ENCODE peak calls at places on chromosomes 16 and 17, in nine cellular contexts. N is activated CD4-positive, alpha-beta T cell treated with anti-CD3 and anti-CD28 coated beads for 24 hours; T is SK-N-SH; D is AG04449; G is Daoy; A is 8988T; H is tibial nerve; C is NCI-H2081; L is esophagus muscularis mucosa. Z is an unnamed sample.

GRCh38 chr17:14793237-14793636 is 471.9 kb downstream of the PMP22 start:
- DNase-seq in N (no peak), T (no peak), D (peak; percentile 72), G (peak; percentile 58), A (no peak), H (no peak), C (no peak), L (no peak), Z (no peak)

GRCh38 chr17:6517017-6517416 is 39.3 kb downstream of the PITPNM3 start:
- DNase-seq in N (no peak), T (no peak), D (no peak), G (no peak), A (no peak), H (no peak), C (no peak), L (no peak), Z (no peak)

GRCh38 chr16:87166321-87166720 is 150.9 kb downstream of the C16orf95 start:
- DNase-seq in N (no peak), T (no peak), D (no peak), G (no peak), A (no peak), H (no peak), C (no peak), L (no peak), Z (no peak)

GRCh38 chr16:59369523-59369922 is 635.4 kb upstream of the GOT2 start:
- DNase-seq in N (no peak), T (no peak), D (no peak), G (no peak), A (no peak), H (no peak), C (no peak), L (no peak), Z (no peak)

GRCh38 chr16:10103096-10103495 is 79.1 kb downstream of the GRIN2A start:
- DNase-seq in N (no peak), T (no peak), D (no peak), G (peak; percentile 55), A (no peak), H (no peak), C (no peak), L (no peak), Z (no peak)

GRCh38 chr16:8740775-8741355 is 56.6 kb downstream of the TMEM186 start:
- DNase-seq in N (no peak), T (no peak), D (no peak), G (no peak), A (no peak), H (no peak), C (no peak), L (no peak), Z (no peak)

GRCh38 chr17:66567234-66568170 is 265.1 kb downstream of the PRKCA start:
- DNase-seq in N (peak; percentile 76), T (peak; percentile 71), D (peak; percentile 74), G (peak; percentile 83), A (no peak), H (peak; percentile 76), C (peak; percentile 67), L (peak; percentile 94), Z (peak; percentile 82)

GRCh38 chr17:2282297-2282873 is 21.2 kb downstream of the SMG6 start:
- DNase-seq in N (no peak), T (peak; percentile 61), D (peak; percentile 55), G (peak; percentile 55), A (no peak), H (no peak), C (peak; percentile 17), L (no peak), Z (peak; percentile 50)

GRCh38 chr17:79789943-79790804 is 6.7 kb downstream of the CBX8 start:
- DNase-seq in N (no peak), T (peak; percentile 55), D (no peak), G (peak; percentile 58), A (peak; percentile 97), H (no peak), C (no peak), L (no peak), Z (no peak)

GRCh38 chr16:54282202-54282922 is 4.2 kb downstream of the IRX3 start:
- DNase-seq in N (no peak), T (peak; percentile 55), D (no peak), G (peak; percentile 23), A (peak; percentile 99), H (no peak), C (no peak), L (no peak), Z (no peak)

GRCh38 chr17:77843878-77844260 is 114.6 kb upstream of the TNRC6C start:
- DNase-seq in N (no peak), T (no peak), D (no peak), G (no peak), A (no peak), H (no peak), C (no peak), L (no peak), Z (no peak)

GRCh38 chr16:18969050-18969854 is 14.5 kb upstream of the TMC7 start:
- DNase-seq in N (peak; percentile 68), T (peak; percentile 84), D (no peak), G (peak; percentile 81), A (peak; percentile 63), H (peak; percentile 87), C (peak; percentile 81), L (peak; percentile 97), Z (peak; percentile 42)

GRCh38 chr16:12754824-12755543 is 48.7 kb downstream of the CPPED1 start:
- DNase-seq in N (no peak), T (no peak), D (peak; percentile 5), G (no peak), A (no peak), H (no peak), C (no peak), L (no peak), Z (no peak)

GRCh38 chr17:1050996-1051925 is 54.3 kb downstream of the TIMM22 start:
- DNase-seq in N (no peak), T (no peak), D (no peak), G (no peak), A (no peak), H (no peak), C (no peak), L (no peak), Z (no peak)

GRCh38 chr17:77376795-77377751 is 236.3 kb downstream of the SEC14L1 start:
- DNase-seq in N (no peak), T (peak; percentile 91), D (no peak), G (no peak), A (no peak), H (no peak), C (no peak), L (no peak), Z (no peak)

GRCh38 chr16:24993722-24994686 is 21.2 kb downstream of the ARHGAP17 start:
- DNase-seq in N (no peak), T (no peak), D (peak; percentile 85), G (peak; percentile 86), A (peak; percentile 29), H (no peak), C (no peak), L (no peak), Z (peak; percentile 89)

GRCh38 chr17:79057727-79058400 is 16.8 kb upstream of the ENGASE start:
- DNase-seq in N (no peak), T (no peak), D (no peak), G (no peak), A (no peak), H (no peak), C (no peak), L (no peak), Z (no peak)

GRCh38 chr17:73166731-73167581 is 2.1 kb downstream of the SSTR2 start:
- DNase-seq in N (no peak), T (no peak), D (no peak), G (peak; percentile 74), A (no peak), H (no peak), C (no peak), L (no peak), Z (no peak)

GRCh38 chr16:47461598-47462266 is 601 bp downstream of the PHKB start:
- DNase-seq in N (no peak), T (peak; percentile 17), D (no peak), G (peak; percentile 35), A (no peak), H (no peak), C (no peak), L (no peak), Z (peak; percentile 50)

GRCh38 chr17:58615768-58616659 is 75.8 kb downstream of the TEX14 start:
- DNase-seq in N (no peak), T (no peak), D (no peak), G (peak; percentile 4), A (no peak), H (no peak), C (no peak), L (no peak), Z (no peak)

GRCh38 chr16:87192418-87193073 is 124.6 kb downstream of the C16orf95 start:
- DNase-seq in N (no peak), T (no peak), D (no peak), G (no peak), A (no peak), H (no peak), C (no peak), L (no peak), Z (no peak)

GRCh38 chr16:82835487-82836160 is 208.9 kb downstream of the CDH13 start:
- DNase-seq in N (no peak), T (no peak), D (no peak), G (no peak), A (no peak), H (no peak), C (no peak), L (no peak), Z (no peak)

GRCh38 chr16:29877266-29877961 is 14.4 kb upstream of the CDIPT start:
- DNase-seq in N (no peak), T (peak; percentile 78), D (no peak), G (peak; percentile 44), A (no peak), H (no peak), C (no peak), L (no peak), Z (peak; percentile 2)

GRCh38 chr17:62732125-62732524 is 76.0 kb downstream of the MARCHF10 start:
- DNase-seq in N (no peak), T (no peak), D (no peak), G (no peak), A (no peak), H (no peak), C (no peak), L (no peak), Z (no peak)

GRCh38 chr17:61410555-61411089 is 11.0 kb downstream of the TBX2 start:
- DNase-seq in N (peak; percentile 60), T (peak; percentile 90), D (no peak), G (peak; percentile 59), A (peak; percentile 37), H (peak; percentile 78), C (no peak), L (no peak), Z (no peak)

GRCh38 chr17:28733346-28733745 is 4.8 kb downstream of the NEK8 start:
- DNase-seq in N (no peak), T (no peak), D (no peak), G (no peak), A (no peak), H (no peak), C (no peak), L (no peak), Z (no peak)

GRCh38 chr17:20925091-20925490 is 117.7 kb downstream of the USP22 start:
- DNase-seq in N (no peak), T (no peak), D (no peak), G (no peak), A (no peak), H (no peak), C (no peak), L (no peak), Z (no peak)

GRCh38 chr17:74770498-74771318 is 5.4 kb downstream of the NAT9 start:
- DNase-seq in N (peak; percentile 52), T (peak; percentile 91), D (no peak), G (peak; percentile 71), A (peak; percentile 74), H (peak; percentile 50), C (no peak), L (no peak), Z (peak; percentile 36)

GRCh38 chr17:43578699-43579569 is 32.8 kb upstream of the ETV4 start:
- DNase-seq in N (no peak), T (peak; percentile 48), D (no peak), G (peak; percentile 91), A (no peak), H (no peak), C (peak; percentile 56), L (no peak), Z (peak; percentile 61)

GRCh38 chr17:58189436-58190146 is 2.9 kb upstream of the EPX start:
- DNase-seq in N (no peak), T (peak; percentile 30), D (peak; percentile 28), G (peak; percentile 93), A (peak; percentile 42), H (no peak), C (no peak), L (no peak), Z (no peak)

GRCh38 chr16:71453051-71453450 is 9.0 kb downstream of the ZNF23 start:
- DNase-seq in N (no peak), T (no peak), D (no peak), G (no peak), A (no peak), H (no peak), C (no peak), L (no peak), Z (no peak)

Z was measured in kidney glomerular epithelial cell.